ENCODE peak calls at places on chromosomes 7 and 10, in ten cellular contexts. T is H9, S is IMR-90, L is endothelial cell, Z is fibroblast of lung, B is stomach, A is psoas muscle, P is lung, O is brain microvascular endothelial cell, V is PC-3. N is an unnamed sample.

GRCh38 chr10:2701802-2702201 is 365.5 kb upstream of the PFKP start:
- DNase-seq in T (no peak), S (no peak), L (no peak), Z (no peak), B (no peak), A (no peak), P (no peak), O (no peak), V (no peak), N (no peak)

GRCh38 chr7:44396931-44397525 is 71.6 kb upstream of the CAMK2B start:
- DNase-seq in T (no peak), S (peak; percentile 80), L (no peak), Z (peak; percentile 75), B (no peak), A (no peak), P (no peak), O (no peak), V (no peak), N (no peak)

GRCh38 chr10:76091821-76092394 is 660.5 kb downstream of the LRMDA start:
- DNase-seq in T (no peak), S (no peak), L (no peak), Z (no peak), B (no peak), A (no peak), P (no peak), O (no peak), V (no peak), N (no peak)

GRCh38 chr7:127158659-127159058 is 94.1 kb downstream of the GRM8 start:
- DNase-seq in T (no peak), S (no peak), L (no peak), Z (no peak), B (no peak), A (no peak), P (no peak), O (no peak), V (no peak), N (no peak)

GRCh38 chr7:84196007-84196551 is 1.5 kb upstream of the SEMA3A start:
- DNase-seq in T (peak; percentile 33), S (peak; percentile 77), L (no peak), Z (peak; percentile 82), B (no peak), A (no peak), P (no peak), O (no peak), V (no peak), N (no peak)

GRCh38 chr10:131682271-131682962 is 218.4 kb upstream of the PPP2R2D start:
- DNase-seq in T (no peak), S (no peak), L (no peak), Z (no peak), B (no peak), A (no peak), P (no peak), O (no peak), V (no peak), N (no peak)

GRCh38 chr7:76121044-76121443 is 73.1 kb downstream of the MDH2 start:
- DNase-seq in T (no peak), S (no peak), L (no peak), Z (no peak), B (no peak), A (no peak), P (no peak), O (no peak), V (no peak), N (no peak)

GRCh38 chr10:17580853-17581252 is 36.3 kb downstream of the HACD1 start:
- DNase-seq in T (no peak), S (no peak), L (no peak), Z (no peak), B (no peak), A (no peak), P (no peak), O (no peak), V (no peak), N (no peak)

GRCh38 chr10:11851910-11852309 is 28.8 kb downstream of the PROSER2 start:
- DNase-seq in T (no peak), S (no peak), L (no peak), Z (no peak), B (no peak), A (no peak), P (no peak), O (no peak), V (no peak), N (no peak)

GRCh38 chr10:11856089-11856488 is 32.9 kb downstream of the PROSER2 start:
- DNase-seq in T (no peak), S (no peak), L (no peak), Z (no peak), B (no peak), A (no peak), P (no peak), O (no peak), V (no peak), N (no peak)

GRCh38 chr10:11856678-11857077 is 33.5 kb downstream of the PROSER2 start:
- DNase-seq in T (no peak), S (no peak), L (no peak), Z (peak; percentile 14), B (no peak), A (no peak), P (no peak), O (no peak), V (no peak), N (no peak)

GRCh38 chr10:11854301-11854700 is 31.1 kb downstream of the PROSER2 start:
- DNase-seq in T (no peak), S (no peak), L (no peak), Z (no peak), B (no peak), A (no peak), P (no peak), O (no peak), V (no peak), N (no peak)

DNA sequence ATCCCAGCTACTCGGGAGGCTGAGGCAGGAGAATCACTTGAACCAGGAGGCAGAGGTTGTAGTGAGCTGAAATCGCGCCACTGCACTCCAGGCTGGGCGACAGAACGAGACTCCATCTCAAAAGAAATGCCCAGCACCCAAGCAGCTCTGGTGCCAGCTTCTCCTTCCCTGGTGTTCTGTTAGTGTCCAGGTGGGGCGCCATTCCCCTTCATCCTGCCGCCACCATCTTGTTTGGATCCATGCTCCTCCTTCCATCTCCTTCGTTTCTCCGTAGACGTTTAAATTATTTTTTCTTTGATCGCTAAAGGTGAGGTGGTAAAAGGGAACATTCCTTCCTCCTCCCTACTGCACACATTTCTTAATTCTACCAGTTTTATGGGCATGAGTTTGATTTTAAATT is 30.3 kb downstream of the PROSER2 start:
- DNase-seq in T (no peak), S (no peak), L (no peak), Z (no peak), B (no peak), A (no peak), P (no peak), O (no peak), V (no peak), N (no peak)
- TF ChIP-seq CTCF in T (peak; percentile 65), S (no peak), L (peak; percentile 20), Z (no peak), B (no peak), A (no peak), P (no peak), O (peak; percentile 37), V (peak; percentile 40), N (no peak)

GRCh38 chr10:36038316-36038715 is 396.2 kb upstream of the FZD8 start:
- DNase-seq in T (no peak), S (no peak), L (no peak), Z (no peak), B (no peak), A (no peak), P (no peak), O (no peak), V (no peak), N (peak; percentile 68)

GRCh38 chr10:36036137-36036536 is 394.0 kb upstream of the FZD8 start:
- DNase-seq in T (no peak), S (peak; percentile 4), L (no peak), Z (no peak), B (no peak), A (no peak), P (no peak), O (no peak), V (peak; percentile 56), N (no peak)

DNA sequence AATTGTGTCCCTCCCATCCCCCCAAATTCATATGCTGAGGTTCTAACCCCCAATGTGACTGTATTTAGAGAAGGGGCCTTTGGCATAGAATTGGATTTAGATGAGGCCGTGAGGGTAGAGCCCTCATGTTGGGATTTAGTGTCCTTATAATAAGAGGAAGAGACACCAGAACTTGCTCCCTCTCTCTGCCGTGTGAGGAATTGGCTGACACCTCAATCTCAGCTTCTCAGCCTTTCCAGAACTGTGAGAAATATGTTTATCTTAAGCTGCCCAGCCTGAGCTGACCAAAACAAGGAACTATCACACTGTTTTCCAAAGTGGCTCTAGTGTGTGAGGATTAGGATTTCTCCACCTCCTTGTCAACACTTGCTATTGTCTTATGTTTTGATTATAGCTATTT is 400.0 kb upstream of the FZD8 start:
- DNase-seq in T (no peak), S (no peak), L (no peak), Z (no peak), B (no peak), A (no peak), P (no peak), O (no peak), V (no peak), N (no peak)
- TF ChIP-seq CTCF in T (peak; percentile 59), S (no peak), L (no peak), Z (no peak), B (no peak), A (no peak), P (no peak), O (no peak), V (peak; percentile 47), N (no peak)

GRCh38 chr10:69863580-69863979 is 61.9 kb downstream of the COL13A1 start:
- DNase-seq in T (no peak), S (peak; percentile 77), L (no peak), Z (peak; percentile 47), B (no peak), A (peak; percentile 23), P (no peak), O (peak; percentile 41), V (peak; percentile 84), N (no peak)

GRCh38 chr10:69862882-69863530 is 61.3 kb downstream of the COL13A1 start:
- DNase-seq in T (no peak), S (no peak), L (no peak), Z (no peak), B (no peak), A (no peak), P (no peak), O (no peak), V (peak; percentile 41), N (no peak)

GRCh38 chr10:69860290-69860689 is 58.6 kb downstream of the COL13A1 start:
- DNase-seq in T (no peak), S (no peak), L (no peak), Z (no peak), B (no peak), A (peak; percentile 20), P (no peak), O (no peak), V (no peak), N (no peak)

GRCh38 chr10:69864321-69864720 is 62.6 kb downstream of the COL13A1 start:
- DNase-seq in T (no peak), S (peak; percentile 93), L (no peak), Z (peak; percentile 70), B (no peak), A (no peak), P (no peak), O (peak; percentile 86), V (peak; percentile 100), N (no peak)

DNA sequence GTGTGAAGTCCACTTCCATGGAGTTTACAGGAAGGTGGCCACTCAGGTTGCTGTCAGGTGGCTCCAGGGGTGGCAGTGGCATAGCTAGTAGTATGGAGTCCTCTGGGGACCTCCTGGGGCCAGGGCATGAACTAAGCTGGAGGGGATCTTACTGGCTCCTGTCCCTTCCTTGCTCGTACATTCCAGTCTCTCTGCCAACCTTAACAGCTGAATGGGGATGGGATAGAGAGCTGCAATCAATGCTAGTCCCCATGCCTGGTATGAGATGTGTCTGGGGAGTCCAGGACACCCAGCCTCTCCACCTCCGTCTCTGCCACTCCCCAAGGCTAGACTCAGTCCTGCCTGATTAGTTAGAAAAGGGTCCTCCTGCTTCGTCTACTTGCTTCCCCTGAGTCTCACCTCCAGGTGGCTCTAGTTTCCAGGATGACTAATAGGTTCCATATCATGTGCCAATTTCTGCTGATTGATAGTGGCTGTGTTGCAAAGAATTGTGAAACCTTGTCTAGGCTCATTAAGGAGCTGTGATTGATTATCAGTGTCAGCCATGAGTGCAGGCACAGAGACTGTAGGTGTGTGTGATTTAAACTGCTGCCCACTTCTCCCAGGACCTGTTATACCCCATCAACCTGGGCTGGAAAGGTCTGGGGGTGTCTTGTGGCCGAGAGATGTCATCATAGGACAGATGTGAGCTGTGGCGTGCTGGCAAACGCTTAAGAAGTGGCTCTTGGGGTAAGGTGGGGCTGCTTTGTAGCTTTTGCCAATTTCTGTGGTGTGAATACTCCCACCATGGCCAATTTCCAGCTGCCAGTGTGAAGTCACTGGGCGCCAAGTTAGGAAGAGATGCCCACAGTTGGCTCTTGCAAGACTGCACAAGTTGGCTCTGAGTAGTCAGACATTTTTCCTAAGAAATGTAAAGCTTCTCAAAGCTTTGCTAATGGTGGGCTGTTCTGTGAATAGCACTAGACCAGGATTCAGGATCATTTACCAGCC is 59.8 kb downstream of the COL13A1 start:
- DNase-seq in T (no peak), S (peak; percentile 73), L (no peak), Z (peak; percentile 83), B (no peak), A (no peak), P (no peak), O (peak; percentile 62), V (peak; percentile 99), N (no peak)
- TF ChIP-seq CTCF in T (peak; percentile 59), S (peak; percentile 33), L (no peak), Z (peak; percentile 13), B (no peak), A (peak; percentile 15), P (no peak), O (peak; percentile 67), V (peak; percentile 92), N (no peak)

DNA sequence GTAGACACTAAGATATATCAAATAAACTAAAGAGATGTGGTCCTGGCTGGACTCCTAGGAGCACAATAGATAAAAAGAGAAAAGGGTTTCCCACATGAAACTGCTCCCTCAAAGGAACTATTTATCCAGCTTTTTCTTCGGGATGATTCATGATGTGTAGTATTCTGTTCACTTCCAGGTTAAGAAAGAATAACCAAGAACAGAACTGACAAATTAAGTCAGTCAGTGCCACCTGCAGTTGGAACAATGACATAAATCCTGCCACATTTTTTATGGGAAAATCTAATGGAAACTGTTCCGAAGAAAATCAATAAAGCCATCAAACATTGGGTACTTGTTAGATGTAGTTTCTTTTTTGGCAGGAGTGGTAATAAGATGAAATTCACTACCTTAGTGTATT is 87.1 kb downstream of the POLR1F start:
- DNase-seq in T (no peak), S (peak; percentile 0), L (no peak), Z (no peak), B (no peak), A (no peak), P (no peak), O (peak; percentile 27), V (peak; percentile 72), N (no peak)
- TF ChIP-seq CTCF in T (no peak), S (no peak), L (no peak), Z (no peak), B (no peak), A (no peak), P (no peak), O (peak; percentile 35), V (peak; percentile 66), N (no peak)